ENCODE peak calls at places on chromosomes 11 and 22, in nine cellular contexts. One of them, this sample, is unnamed.

GRCh38 chr11:99773646-99774045 is 752.9 kb downstream of the CNTN5 start:
- DNase-seq in AG10803: no peak
- DNase-seq in COLO829: no peak
- DNase-seq in germinal center: no peak
- DNase-seq in RCC 7860: no peak
- DNase-seq in fibroblast of the aortic adventitia: no peak
- DNase-seq in nephron progenitor cell: no peak
- DNase-seq in stimulated activated CD8-positive, alpha-beta memory T cell treated with anti-CD3 and anti-CD28 coated beads, Interleukin-15, amount 100 ng/mL, for 24 hours: no peak
- DNase-seq in HTR-8/SVneo: peak; percentile 7
- DNase-seq in this sample: no peak

GRCh38 chr11:59629996-59630395 is 14.4 kb upstream of the OSBP start:
- DNase-seq in nephron progenitor cell: no peak
- DNase-seq in HTR-8/SVneo: no peak
- DNase-seq in AG10803: no peak
- DNase-seq in fibroblast of the aortic adventitia: no peak
- DNase-seq in COLO829: no peak
- DNase-seq in stimulated activated CD8-positive, alpha-beta memory T cell treated with anti-CD3 and anti-CD28 coated beads, Interleukin-15, amount 100 ng/mL, for 24 hours: no peak
- DNase-seq in germinal center: no peak
- DNase-seq in RCC 7860: no peak
- DNase-seq in this sample: no peak

GRCh38 chr11:67022341-67022933 is 497 bp upstream of the SYT12 start:
- DNase-seq in COLO829: peak; percentile 66
- DNase-seq in HTR-8/SVneo: peak; percentile 85
- DNase-seq in RCC 7860: peak; percentile 84
- DNase-seq in nephron progenitor cell: no peak
- DNase-seq in AG10803: no peak
- DNase-seq in germinal center: no peak
- DNase-seq in fibroblast of the aortic adventitia: peak; percentile 41
- DNase-seq in stimulated activated CD8-positive, alpha-beta memory T cell treated with anti-CD3 and anti-CD28 coated beads, Interleukin-15, amount 100 ng/mL, for 24 hours: no peak
- DNase-seq in this sample: no peak

GRCh38 chr11:1156506-1157340 is 1.0 kb upstream of the MUC5AC start:
- DNase-seq in AG10803: no peak
- DNase-seq in RCC 7860: no peak
- DNase-seq in COLO829: no peak
- DNase-seq in fibroblast of the aortic adventitia: no peak
- DNase-seq in germinal center: no peak
- DNase-seq in stimulated activated CD8-positive, alpha-beta memory T cell treated with anti-CD3 and anti-CD28 coated beads, Interleukin-15, amount 100 ng/mL, for 24 hours: no peak
- DNase-seq in HTR-8/SVneo: no peak
- DNase-seq in nephron progenitor cell: no peak
- DNase-seq in this sample: no peak

GRCh38 chr22:26798433-26799065 is 141.2 kb downstream of the MIAT start:
- DNase-seq in fibroblast of the aortic adventitia: no peak
- DNase-seq in germinal center: no peak
- DNase-seq in nephron progenitor cell: no peak
- DNase-seq in AG10803: no peak
- DNase-seq in HTR-8/SVneo: no peak
- DNase-seq in stimulated activated CD8-positive, alpha-beta memory T cell treated with anti-CD3 and anti-CD28 coated beads, Interleukin-15, amount 100 ng/mL, for 24 hours: no peak
- DNase-seq in RCC 7860: no peak
- DNase-seq in COLO829: no peak
- DNase-seq in this sample: no peak

GRCh38 chr22:44893731-44894080 is 116.1 kb downstream of the PHF21B start:
- DNase-seq in fibroblast of the aortic adventitia: no peak
- DNase-seq in AG10803: no peak
- DNase-seq in RCC 7860: no peak
- DNase-seq in nephron progenitor cell: no peak
- DNase-seq in COLO829: no peak
- DNase-seq in stimulated activated CD8-positive, alpha-beta memory T cell treated with anti-CD3 and anti-CD28 coated beads, Interleukin-15, amount 100 ng/mL, for 24 hours: no peak
- DNase-seq in HTR-8/SVneo: no peak
- DNase-seq in germinal center: no peak
- DNase-seq in this sample: no peak

GRCh38 chr11:128058580-128059208 is 528.7 kb downstream of the ETS1 start:
- DNase-seq in stimulated activated CD8-positive, alpha-beta memory T cell treated with anti-CD3 and anti-CD28 coated beads, Interleukin-15, amount 100 ng/mL, for 24 hours: no peak
- DNase-seq in COLO829: no peak
- DNase-seq in RCC 7860: no peak
- DNase-seq in AG10803: no peak
- DNase-seq in nephron progenitor cell: no peak
- DNase-seq in fibroblast of the aortic adventitia: no peak
- DNase-seq in germinal center: no peak
- DNase-seq in HTR-8/SVneo: no peak
- DNase-seq in this sample: no peak

GRCh38 chr11:12674571-12674935 is 332 bp downstream of the TEAD1 start:
- DNase-seq in HTR-8/SVneo: no peak
- DNase-seq in AG10803: no peak
- DNase-seq in fibroblast of the aortic adventitia: no peak
- DNase-seq in stimulated activated CD8-positive, alpha-beta memory T cell treated with anti-CD3 and anti-CD28 coated beads, Interleukin-15, amount 100 ng/mL, for 24 hours: no peak
- DNase-seq in nephron progenitor cell: no peak
- DNase-seq in RCC 7860: no peak
- DNase-seq in germinal center: peak; percentile 45
- DNase-seq in COLO829: no peak
- DNase-seq in this sample: no peak

This sample was measured in A549.